ENCODE peak calls at places on chromosomes 2 and 18, in six cellular contexts. One of them, this sample, is unnamed.
A peak's percentile ranks its signal among the peaks of the same experiment; 100 is the strongest.

GRCh38 chr2:229342376-229342775 is 71.3 kb upstream of the PID1 start:
- DNase-seq in A549: peak; percentile 63
- DNase-seq in testis: peak; percentile 64
- DNase-seq in heart left ventricle: no peak
- DNase-seq in K562: peak; percentile 6
- DNase-seq in HepG2: peak; percentile 4
- DNase-seq in this sample: peak; percentile 25

GRCh38 chr2:159455330-159455918 is 160.9 kb downstream of the BAZ2B start:
- DNase-seq in testis: no peak
- DNase-seq in HepG2: no peak
- DNase-seq in A549: no peak
- DNase-seq in heart left ventricle: no peak
- DNase-seq in K562: peak; percentile 13
- DNase-seq in this sample: no peak

GRCh38 chr2:227010433-227010832 is 153.6 kb downstream of the COL4A4 start:
- DNase-seq in testis: no peak
- DNase-seq in heart left ventricle: no peak
- DNase-seq in HepG2: no peak
- DNase-seq in K562: no peak
- DNase-seq in A549: no peak
- DNase-seq in this sample: no peak

GRCh38 chr2:68675470-68675869 is 32.1 kb downstream of the PROKR1 start:
- DNase-seq in K562: no peak
- DNase-seq in heart left ventricle: no peak
- DNase-seq in A549: no peak
- DNase-seq in HepG2: no peak
- DNase-seq in testis: no peak
- DNase-seq in this sample: no peak

GRCh38 chr2:200378652-200379290 is 72.3 kb downstream of the SPATS2L start:
- DNase-seq in testis: peak; percentile 37
- DNase-seq in K562: no peak
- DNase-seq in HepG2: no peak
- DNase-seq in A549: no peak
- DNase-seq in heart left ventricle: no peak
- DNase-seq in this sample: no peak

GRCh38 chr2:144332356-144333143 is 187.4 kb downstream of the ZEB2 start:
- DNase-seq in heart left ventricle: peak; percentile 91
- DNase-seq in A549: peak; percentile 86
- DNase-seq in K562: peak; percentile 92
- DNase-seq in HepG2: peak; percentile 72
- DNase-seq in testis: peak; percentile 86
- DNase-seq in this sample: peak; percentile 87

GRCh38 chr2:238667008-238667407 is 180.9 kb upstream of the TWIST2 start:
- DNase-seq in A549: no peak
- DNase-seq in K562: no peak
- DNase-seq in testis: no peak
- DNase-seq in heart left ventricle: no peak
- DNase-seq in HepG2: no peak
- DNase-seq in this sample: no peak

GRCh38 chr2:182115258-182115657 is 129.6 kb downstream of the PPP1R1C start:
- DNase-seq in HepG2: no peak
- DNase-seq in K562: no peak
- DNase-seq in heart left ventricle: no peak
- DNase-seq in testis: no peak
- DNase-seq in A549: no peak
- DNase-seq in this sample: no peak

GRCh38 chr2:12396699-12397098 is 320.0 kb upstream of the TRIB2 start:
- DNase-seq in heart left ventricle: no peak
- DNase-seq in A549: no peak
- DNase-seq in testis: no peak
- DNase-seq in HepG2: no peak
- DNase-seq in K562: no peak
- DNase-seq in this sample: no peak

GRCh38 chr2:31110998-31111397 is 27.2 kb downstream of the GALNT14 start:
- DNase-seq in K562: no peak
- DNase-seq in HepG2: no peak
- DNase-seq in testis: no peak
- DNase-seq in A549: no peak
- DNase-seq in heart left ventricle: no peak
- DNase-seq in this sample: no peak

GRCh38 chr2:31028415-31028814 is 109.8 kb downstream of the GALNT14 start:
- DNase-seq in testis: no peak
- DNase-seq in HepG2: no peak
- DNase-seq in heart left ventricle: no peak
- DNase-seq in A549: no peak
- DNase-seq in K562: no peak
- DNase-seq in this sample: no peak

GRCh38 chr18:75341267-75341666 is 86.2 kb downstream of the SMIM21 start:
- DNase-seq in HepG2: no peak
- DNase-seq in testis: no peak
- DNase-seq in K562: no peak
- DNase-seq in heart left ventricle: no peak
- DNase-seq in A549: no peak
- DNase-seq in this sample: no peak

GRCh38 chr2:227657204-227657845 is 9.3 kb upstream of the SCYGR5 start:
- DNase-seq in HepG2: no peak
- DNase-seq in K562: no peak
- DNase-seq in testis: no peak
- DNase-seq in A549: peak; percentile 37
- DNase-seq in heart left ventricle: no peak
- DNase-seq in this sample: no peak

GRCh38 chr2:55120634-55121359 is 70.5 kb upstream of the RTN4 start:
- DNase-seq in K562: peak; percentile 68
- DNase-seq in A549: no peak
- DNase-seq in HepG2: no peak
- DNase-seq in heart left ventricle: peak; percentile 69
- DNase-seq in testis: peak; percentile 66
- DNase-seq in this sample: no peak

GRCh38 chr2:134288814-134289213 is 34.9 kb downstream of the MGAT5 start:
- DNase-seq in A549: no peak
- DNase-seq in HepG2: no peak
- DNase-seq in heart left ventricle: no peak
- DNase-seq in testis: no peak
- DNase-seq in K562: no peak
- DNase-seq in this sample: no peak

GRCh38 chr18:68919900-68920299 is 122.0 kb downstream of the CCDC102B start:
- DNase-seq in A549: no peak
- DNase-seq in heart left ventricle: no peak
- DNase-seq in testis: no peak
- DNase-seq in K562: no peak
- DNase-seq in HepG2: peak; percentile 6
- DNase-seq in this sample: no peak

GRCh38 chr2:10240161-10240681 is 62.5 kb upstream of the HPCAL1 start:
- DNase-seq in HepG2: no peak
- DNase-seq in testis: no peak
- DNase-seq in A549: no peak
- DNase-seq in K562: no peak
- DNase-seq in heart left ventricle: no peak
- DNase-seq in this sample: no peak

GRCh38 chr2:150788741-150789140 is 301.3 kb upstream of the RND3 start:
- DNase-seq in HepG2: no peak
- DNase-seq in testis: no peak
- DNase-seq in A549: no peak
- DNase-seq in heart left ventricle: no peak
- DNase-seq in K562: no peak
- DNase-seq in this sample: no peak

GRCh38 chr2:42183775-42184174 is 14.6 kb downstream of the EML4 start:
- DNase-seq in K562: no peak
- DNase-seq in A549: no peak
- DNase-seq in HepG2: no peak
- DNase-seq in testis: no peak
- DNase-seq in heart left ventricle: no peak
- DNase-seq in this sample: no peak

GRCh38 chr18:76479351-76480238 is 15.4 kb downstream of the ZNF516 start:
- DNase-seq in heart left ventricle: no peak
- DNase-seq in K562: no peak
- DNase-seq in A549: no peak
- DNase-seq in testis: no peak
- DNase-seq in HepG2: no peak
- DNase-seq in this sample: no peak

GRCh38 chr2:42238644-42239288 is 69.6 kb downstream of the EML4 start:
- DNase-seq in K562: no peak
- DNase-seq in A549: peak; percentile 76
- DNase-seq in HepG2: peak; percentile 53
- DNase-seq in testis: peak; percentile 33
- DNase-seq in heart left ventricle: peak; percentile 29
- DNase-seq in this sample: peak; percentile 66

GRCh38 chr2:181374741-181375675 is 82.2 kb upstream of the ITGA4 start:
- DNase-seq in heart left ventricle: no peak
- DNase-seq in A549: no peak
- DNase-seq in testis: no peak
- DNase-seq in K562: no peak
- DNase-seq in HepG2: no peak
- DNase-seq in this sample: no peak

GRCh38 chr18:38539373-38539772 is 973.8 kb upstream of the CELF4 start:
- DNase-seq in heart left ventricle: no peak
- DNase-seq in HepG2: no peak
- DNase-seq in A549: no peak
- DNase-seq in testis: no peak
- DNase-seq in K562: no peak
- DNase-seq in this sample: no peak

GRCh38 chr2:118059919-118060478 is 28.3 kb upstream of the INSIG2 start:
- DNase-seq in heart left ventricle: no peak
- DNase-seq in testis: no peak
- DNase-seq in K562: no peak
- DNase-seq in A549: no peak
- DNase-seq in HepG2: no peak
- DNase-seq in this sample: no peak

GRCh38 chr18:72866901-72867701 is 686 bp downstream of the NETO1 start:
- DNase-seq in A549: no peak
- DNase-seq in HepG2: no peak
- DNase-seq in testis: no peak
- DNase-seq in heart left ventricle: no peak
- DNase-seq in K562: no peak
- DNase-seq in this sample: no peak

GRCh38 chr2:111918383-111918806 is 20.0 kb downstream of the MERTK start:
- DNase-seq in K562: peak; percentile 42
- DNase-seq in heart left ventricle: no peak
- DNase-seq in HepG2: no peak
- DNase-seq in testis: no peak
- DNase-seq in A549: no peak
- DNase-seq in this sample: no peak

GRCh38 chr2:138830547-138830946 is 50.4 kb upstream of the NXPH2 start:
- DNase-seq in A549: no peak
- DNase-seq in testis: no peak
- DNase-seq in heart left ventricle: no peak
- DNase-seq in HepG2: no peak
- DNase-seq in K562: no peak
- DNase-seq in this sample: no peak

GRCh38 chr2:69652206-69652605 is 8.7 kb upstream of the AAK1 start:
- DNase-seq in testis: no peak
- DNase-seq in A549: peak; percentile 67
- DNase-seq in heart left ventricle: no peak
- DNase-seq in HepG2: no peak
- DNase-seq in K562: no peak
- DNase-seq in this sample: no peak

GRCh38 chr18:59672125-59672769 is 25.0 kb downstream of the CCBE1 start:
- DNase-seq in K562: no peak
- DNase-seq in A549: no peak
- DNase-seq in HepG2: no peak
- DNase-seq in testis: no peak
- DNase-seq in heart left ventricle: no peak
- DNase-seq in this sample: no peak

GRCh38 chr2:29502452-29502851 is 387.2 kb downstream of the CLIP4 start:
- DNase-seq in HepG2: no peak
- DNase-seq in heart left ventricle: no peak
- DNase-seq in A549: peak; percentile 32
- DNase-seq in testis: no peak
- DNase-seq in K562: no peak
- DNase-seq in this sample: no peak

GRCh38 chr2:11068079-11068741 is 87.1 kb upstream of the SLC66A3 start:
- DNase-seq in K562: no peak
- DNase-seq in heart left ventricle: no peak
- DNase-seq in HepG2: no peak
- DNase-seq in A549: no peak
- DNase-seq in testis: no peak
- DNase-seq in this sample: no peak

GRCh38 chr18:70374154-70374553 is 85.3 kb downstream of the SOCS6 start:
- DNase-seq in HepG2: no peak
- DNase-seq in K562: no peak
- DNase-seq in A549: peak; percentile 55
- DNase-seq in testis: no peak
- DNase-seq in heart left ventricle: no peak
- DNase-seq in this sample: no peak

GRCh38 chr2:46711156-46711555 is 204.4 kb downstream of the MCFD2 start:
- DNase-seq in heart left ventricle: no peak
- DNase-seq in K562: no peak
- DNase-seq in HepG2: no peak
- DNase-seq in A549: no peak
- DNase-seq in testis: no peak
- DNase-seq in this sample: no peak

GRCh38 chr2:216497808-216498366 is 757 bp upstream of the RPL37A start:
- DNase-seq in A549: no peak
- DNase-seq in heart left ventricle: no peak
- DNase-seq in testis: no peak
- DNase-seq in HepG2: no peak
- DNase-seq in K562: peak; percentile 20
- DNase-seq in this sample: no peak
- H3K27ac ChIP-seq in A549: peak overlapping the region; percentile 86
- H3K27ac ChIP-seq in heart left ventricle: peak overlapping the region; percentile 70
- H3K27ac ChIP-seq in testis: peak overlapping the region; percentile 12
- H3K27ac ChIP-seq in HepG2: peak overlapping the region; percentile 89
- H3K27ac ChIP-seq in K562: peak overlapping the region; percentile 86
- H3K27ac ChIP-seq in this sample: peak overlapping the region; percentile 62

GRCh38 chr18:52869349-52869923 is 529.4 kb downstream of the DCC start:
- DNase-seq in heart left ventricle: no peak
- DNase-seq in A549: no peak
- DNase-seq in HepG2: no peak
- DNase-seq in K562: no peak
- DNase-seq in testis: no peak
- DNase-seq in this sample: no peak
- TF ChIP-seq POLR2A in heart left ventricle: no peak
- TF ChIP-seq POLR2A in A549: no peak
- TF ChIP-seq POLR2A in HepG2: no peak
- TF ChIP-seq POLR2A in K562: no peak
- TF ChIP-seq POLR2A in testis: no peak
- TF ChIP-seq POLR2A in this sample: no peak

GRCh38 chr2:217825469-217826235 is 177.1 kb downstream of the TNS1 start:
- DNase-seq in A549: no peak
- DNase-seq in K562: no peak
- DNase-seq in HepG2: no peak
- DNase-seq in heart left ventricle: no peak
- DNase-seq in testis: no peak
- DNase-seq in this sample: no peak
- H3K27ac ChIP-seq in A549: no peak overlapping the region
- H3K27ac ChIP-seq in K562: no peak overlapping the region
- H3K27ac ChIP-seq in HepG2: no peak overlapping the region
- H3K27ac ChIP-seq in heart left ventricle: peak overlapping the region; percentile 85
- H3K27ac ChIP-seq in testis: no peak overlapping the region
- H3K27ac ChIP-seq in this sample: no peak overlapping the region

DNA sequence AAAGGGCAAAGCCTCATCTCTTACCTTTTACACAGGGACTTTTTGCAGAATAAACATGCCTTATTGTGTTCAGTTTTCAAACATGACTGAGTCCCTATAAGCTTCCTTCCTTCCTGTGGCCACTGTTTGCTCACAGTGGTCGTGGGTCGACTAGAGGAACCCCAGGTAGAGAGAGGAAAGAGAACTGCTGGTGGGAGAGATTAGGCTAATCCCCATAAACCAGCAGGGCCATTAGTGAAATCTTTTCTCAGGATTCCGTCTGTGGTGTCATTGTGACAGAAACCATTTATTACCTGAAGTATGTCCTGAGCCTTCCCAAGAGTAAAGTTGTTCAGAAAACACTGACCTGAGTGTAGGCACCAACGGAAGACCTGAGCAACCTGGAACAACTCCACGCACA is 21.3 kb upstream of the BOD1L2 start:
- DNase-seq in A549: no peak
- DNase-seq in heart left ventricle: no peak
- DNase-seq in testis: no peak
- DNase-seq in K562: no peak
- DNase-seq in HepG2: no peak
- DNase-seq in this sample: no peak
- TF ChIP-seq POLR2A in A549: no peak
- TF ChIP-seq POLR2A in heart left ventricle: no peak
- TF ChIP-seq POLR2A in testis: no peak
- TF ChIP-seq POLR2A in K562: no peak
- TF ChIP-seq POLR2A in HepG2: no peak
- TF ChIP-seq POLR2A in this sample: no peak

This sample was measured in body of pancreas.